ENCODE peak calls at places on chromosomes 5 and 9, in eight cellular contexts. V is CD8-positive, alpha-beta T cell; Q is NCI-H345; K is NCI-H1105; Z is stimulated activated CD4-positive, alpha-beta T cell treated with anti-CD3 and anti-CD28 coated beads, Interleukin-2, amount 100 ng/mL, for 24 hours; S is non-pigmented ciliary epithelial cell; N is tibial artery; D is hypothalamus. F is an unnamed sample.

GRCh38 chr9:124040186-124040920 is 28.8 kb downstream of the LHX2 start:
- DNase-seq in V (no peak), Q (no peak), K (no peak), Z (peak), S (peak), N (no peak), D (no peak), F (peak)

GRCh38 chr5:132681983-132682382 is 8.2 kb downstream of the IL4 start:
- DNase-seq in V (no peak), Q (no peak), K (no peak), Z (no peak), S (no peak), N (no peak), D (no peak), F (no peak)

GRCh38 chr5:13346401-13346800 is 598.1 kb downstream of the DNAH5 start:
- DNase-seq in V (no peak), Q (no peak), K (no peak), Z (no peak), S (no peak), N (no peak), D (no peak), F (no peak)

GRCh38 chr5:10886497-10886896 is 125.5 kb upstream of the DAP start:
- DNase-seq in V (no peak), Q (no peak), K (no peak), Z (no peak), S (no peak), N (no peak), D (no peak), F (no peak)

GRCh38 chr5:1227669-1228068 is 2.5 kb downstream of the SLC6A18 start:
- DNase-seq in V (no peak), Q (no peak), K (no peak), Z (no peak), S (no peak), N (no peak), D (no peak), F (no peak)

GRCh38 chr9:80811662-80812061 is 877.7 kb downstream of the TLE1 start:
- DNase-seq in V (no peak), Q (no peak), K (no peak), Z (no peak), S (no peak), N (no peak), D (no peak), F (no peak)

GRCh38 chr9:133979921-133980863 is 11.9 kb downstream of the VAV2 start:
- DNase-seq in V (no peak), Q (no peak), K (no peak), Z (no peak), S (no peak), N (no peak), D (no peak), F (no peak)

GRCh38 chr5:43631182-43631910 is 28.4 kb downstream of the NNT start:
- DNase-seq in V (peak), Q (peak), K (peak), Z (peak), S (peak), N (peak), D (no peak), F (peak)

GRCh38 chr9:33167949-33168535 is 906 bp upstream of the B4GALT1 start:
- DNase-seq in V (no peak), Q (no peak), K (no peak), Z (no peak), S (no peak), N (no peak), D (no peak), F (no peak)

GRCh38 chr5:157948738-157949410 is 89.9 kb upstream of the CLINT1 start:
- DNase-seq in V (peak), Q (peak), K (peak), Z (peak), S (peak), N (peak), D (peak), F (peak)

GRCh38 chr9:2623046-2623865 is 1.7 kb downstream of the VLDLR start:
- DNase-seq in V (no peak), Q (peak), K (peak), Z (peak), S (no peak), N (peak), D (peak), F (peak)

GRCh38 chr5:137808503-137809135 is 54.5 kb upstream of the HNRNPA0 start:
- DNase-seq in V (no peak), Q (no peak), K (no peak), Z (no peak), S (no peak), N (no peak), D (no peak), F (peak)

GRCh38 chr9:113463418-113464285 is at the start of gene RGS3:
- DNase-seq in V (no peak), Q (peak), K (peak), Z (no peak), S (no peak), N (no peak), D (no peak), F (peak)

GRCh38 chr5:33166971-33167370 is 273.8 kb upstream of the TARS1 start:
- DNase-seq in V (no peak), Q (no peak), K (no peak), Z (no peak), S (no peak), N (no peak), D (no peak), F (no peak)

GRCh38 chr5:115402092-115402491 is 105.6 kb upstream of the CCDC112 start:
- DNase-seq in V (no peak), Q (no peak), K (no peak), Z (no peak), S (no peak), N (no peak), D (no peak), F (no peak)